ENCODE peak calls at places on chromosomes 11 and 22, in eight cellular contexts. V is hippocampal formation; S is nephron progenitor cell; Q is ACHN; N is CD8-positive, alpha-beta T cell; W is astrocyte of the cerebellum; A is nucleus accumbens; E is activated gamma-delta T cell treated with Interleukin-2 at 50 U/mL for 16 hours. I is an unnamed sample.

GRCh38 chr22:46965552-46966494 is 203.4 kb downstream of the TBC1D22A start:
- DNase-seq in V (no peak), E (no peak), S (no peak), W (no peak), A (no peak), Q (no peak), N (no peak), I (no peak)

GRCh38 chr11:134742228-134742612 is 330.2 kb upstream of the B3GAT1 start:
- DNase-seq in Q (no peak), N (peak), E (no peak), W (no peak), A (no peak), S (no peak), V (no peak), I (no peak)

GRCh38 chr11:96314326-96315050 is 28.5 kb downstream of the MAML2 start:
- DNase-seq in W (no peak), V (no peak), E (no peak), Q (peak), N (no peak), S (no peak), A (no peak), I (no peak)

GRCh38 chr11:94493146-94493442 is 550 bp downstream of the MRE11 start:
- DNase-seq in E (no peak), V (no peak), W (no peak), N (no peak), Q (no peak), S (no peak), A (no peak), I (no peak)

GRCh38 chr11:8036002-8036802 is 44.8 kb upstream of the TUB start:
- DNase-seq in A (no peak), E (no peak), N (no peak), V (no peak), S (no peak), W (no peak), Q (no peak), I (no peak)

GRCh38 chr11:31824791-31825452 is 13.8 kb upstream of the PAX6 start:
- DNase-seq in V (no peak), Q (no peak), S (peak), W (no peak), E (no peak), N (no peak), A (no peak), I (no peak)

GRCh38 chr11:46290598-46291309 is 13.3 kb downstream of the CREB3L1 start:
- DNase-seq in Q (peak), N (no peak), V (no peak), S (peak), W (peak), E (no peak), A (no peak), I (no peak)

GRCh38 chr11:116355104-116355503 is 417.7 kb downstream of the BUD13 start:
- DNase-seq in V (no peak), E (no peak), A (no peak), N (no peak), S (no peak), W (no peak), Q (no peak), I (no peak)

GRCh38 chr22:35601743-35602633 is 15.1 kb downstream of the MB start:
- DNase-seq in W (no peak), Q (peak), E (no peak), A (no peak), N (no peak), S (no peak), V (no peak), I (no peak)

I was measured in activated T-cell treated with anti-CD3 and anti-CD28 coated beads, Interleukin-2, amount 50 U/mL, for 4 hours.